ENCODE peak calls at places on chromosomes 16 and 17, in ten cellular contexts. P is activated CD4-positive, alpha-beta T cell treated with anti-CD3 and anti-CD28 coated beads for 48 hours; F is stimulated activated CD4-positive, alpha-beta T cell treated with anti-CD3 and anti-CD28 coated beads, Interleukin-1b, Interleukin-23, amount 100 ng/mL, for 24 hours; Q is Kasumi-1; D is A549; R is DMS 273 treated with DMSO at 0.1 percent for 48 hours; I is BE2C; B is CMK; X is SK-N-MC; Z is HL-60. S is an unnamed sample.

GRCh38 chr17:50170662-50171370 is 5.0 kb downstream of the SGCA start:
- DNase-seq in P (peak), F (no peak), Q (no peak), D (no peak), R (no peak), I (no peak), B (no peak), X (no peak), Z (no peak), S (no peak)

GRCh38 chr16:68420366-68420765 is 27.9 kb downstream of the SMPD3 start:
- DNase-seq in P (no peak), F (no peak), Q (no peak), D (no peak), R (no peak), I (no peak), B (no peak), X (no peak), Z (no peak), S (peak)

GRCh38 chr16:825298-826061 is 24.9 kb upstream of the GNG13 start:
- DNase-seq in P (no peak), F (no peak), Q (no peak), D (no peak), R (no peak), I (peak), B (no peak), X (no peak), Z (no peak), S (no peak)

GRCh38 chr17:19301274-19301946 is 61.1 kb downstream of the B9D1 start:
- DNase-seq in P (no peak), F (no peak), Q (no peak), D (no peak), R (no peak), I (no peak), B (no peak), X (no peak), Z (no peak), S (no peak)

GRCh38 chr17:9368631-9369030 is 207.0 kb downstream of the STX8 start:
- DNase-seq in P (no peak), F (no peak), Q (no peak), D (no peak), R (no peak), I (no peak), B (no peak), X (no peak), Z (no peak), S (no peak)

GRCh38 chr17:60888812-60889709 is 211.4 kb downstream of the BCAS3 start:
- DNase-seq in P (no peak), F (no peak), Q (no peak), D (no peak), R (no peak), I (no peak), B (no peak), X (no peak), Z (no peak), S (no peak)

GRCh38 chr17:40266882-40267281 is 20.8 kb upstream of the CDC6 start:
- DNase-seq in P (no peak), F (no peak), Q (no peak), D (no peak), R (no peak), I (no peak), B (no peak), X (no peak), Z (no peak), S (no peak)

GRCh38 chr16:2706611-2707311 is 13.3 kb downstream of the PRSS27 start:
- DNase-seq in P (no peak), F (no peak), Q (no peak), D (no peak), R (no peak), I (no peak), B (no peak), X (no peak), Z (no peak), S (no peak)

GRCh38 chr16:71423016-71423415 is 18.8 kb downstream of the TLE7 start:
- DNase-seq in P (no peak), F (no peak), Q (no peak), D (no peak), R (no peak), I (no peak), B (no peak), X (no peak), Z (no peak), S (no peak)

GRCh38 chr16:86584726-86585721 is 6.7 kb downstream of the FOXL1 start:
- DNase-seq in P (no peak), F (no peak), Q (no peak), D (no peak), R (no peak), I (no peak), B (no peak), X (no peak), Z (no peak), S (no peak)

GRCh38 chr17:75318211-75318610 is 29.0 kb upstream of the SLC25A19 start:
- DNase-seq in P (no peak), F (no peak), Q (no peak), D (no peak), R (no peak), I (no peak), B (no peak), X (no peak), Z (no peak), S (no peak)

GRCh38 chr16:48334325-48334724 is 50.9 kb downstream of the SIAH1 start:
- DNase-seq in P (no peak), F (no peak), Q (no peak), D (no peak), R (no peak), I (no peak), B (no peak), X (no peak), Z (no peak), S (no peak)

GRCh38 chr16:30724641-30725464 is 23.4 kb upstream of the PHKG2 start:
- DNase-seq in P (no peak), F (no peak), Q (peak), D (no peak), R (no peak), I (no peak), B (no peak), X (no peak), Z (peak), S (no peak)

GRCh38 chr17:61368832-61369468 is 30.7 kb upstream of the TBX2 start:
- DNase-seq in P (no peak), F (no peak), Q (no peak), D (no peak), R (no peak), I (no peak), B (no peak), X (no peak), Z (no peak), S (no peak)

GRCh38 chr16:2432801-2433505 is 3.7 kb downstream of the CCNF start:
- DNase-seq in P (no peak), F (no peak), Q (no peak), D (no peak), R (no peak), I (no peak), B (no peak), X (no peak), Z (no peak), S (no peak)

S was measured in NCI-H187.